ENCODE peak calls at places on chromosome 20, in seven cellular contexts. Z is fibroblast of lung, C is neural progenitor cell, T is astrocyte, R is MM.1S, K is H1, B is GM23248. W is an unnamed sample.

GRCh38 chr20:3045816-3046676 is at the start of gene MRPS26:
- DNase-seq in K (peak), Z (peak), B (peak), T (peak), R (peak), C (peak), W (peak)

GRCh38 chr20:48754269-48754668 is 73.5 kb downstream of the PREX1 start:
- DNase-seq in C (no peak), Z (no peak), B (no peak), R (no peak), K (no peak), T (no peak), W (no peak)

GRCh38 chr20:62020935-62021701 is 44.6 kb downstream of the TAF4 start:
- DNase-seq in Z (peak), B (peak), C (peak), T (peak), R (no peak), K (no peak), W (no peak)

GRCh38 chr20:47196091-47197081 is 160.1 kb downstream of the ZMYND8 start:
- DNase-seq in Z (peak), B (peak), R (peak), T (peak), K (peak), C (peak), W (peak)

GRCh38 chr20:58718729-58719128 is 26.1 kb downstream of the NPEPL1 start:
- DNase-seq in Z (no peak), T (no peak), C (no peak), R (no peak), B (no peak), K (no peak), W (no peak)

GRCh38 chr20:6559791-6560190 is 207.7 kb upstream of the BMP2 start:
- DNase-seq in R (no peak), Z (no peak), T (no peak), K (no peak), B (no peak), C (no peak), W (peak)

GRCh38 chr20:49262444-49262843 is 15.4 kb downstream of the ZNFX1 start:
- DNase-seq in Z (no peak), T (no peak), K (no peak), C (no peak), R (no peak), B (no peak), W (no peak)

GRCh38 chr20:50456452-50457324 is 53.5 kb upstream of the PTPN1 start:
- DNase-seq in R (no peak), T (no peak), B (no peak), K (no peak), C (no peak), Z (no peak), W (no peak)

GRCh38 chr20:53652090-53652858 is 58.6 kb upstream of the ZNF217 start:
- DNase-seq in K (no peak), T (no peak), C (no peak), B (no peak), Z (peak), R (peak), W (no peak)

GRCh38 chr20:56342783-56343182 is 16.0 kb upstream of the FAM210B start:
- DNase-seq in K (no peak), Z (no peak), B (no peak), T (no peak), R (no peak), C (no peak), W (no peak)

GRCh38 chr20:41406896-41407444 is 40.4 kb upstream of the EMILIN3 start:
- DNase-seq in R (no peak), K (no peak), B (no peak), C (no peak), Z (no peak), T (no peak), W (no peak)

GRCh38 chr20:10927011-10927583 is 253.3 kb upstream of the JAG1 start:
- DNase-seq in K (no peak), C (no peak), Z (no peak), T (no peak), R (no peak), B (no peak), W (no peak)

GRCh38 chr20:6583134-6583738 is 184.2 kb upstream of the BMP2 start:
- DNase-seq in Z (peak), B (peak), C (peak), K (peak), T (peak), R (peak), W (peak)

GRCh38 chr20:24490598-24490997 is 21.2 kb downstream of the SYNDIG1 start:
- DNase-seq in Z (no peak), R (no peak), C (no peak), K (no peak), B (no peak), T (no peak), W (no peak)

GRCh38 chr20:23287366-23288190 is 63.0 kb upstream of the NXT1 start:
- DNase-seq in Z (no peak), C (no peak), B (no peak), T (no peak), R (no peak), K (no peak), W (no peak)

GRCh38 chr20:22616551-22616950 is 32.2 kb upstream of the FOXA2 start:
- DNase-seq in K (no peak), B (no peak), T (no peak), C (no peak), Z (no peak), R (no peak), W (no peak)

GRCh38 chr20:11891827-11892521 is 25.7 kb upstream of the BTBD3 start:
- DNase-seq in C (peak), K (no peak), R (peak), T (peak), Z (peak), B (peak), W (peak)

GRCh38 chr20:32052792-32053362 is 835 bp downstream of the HCK start:
- DNase-seq in Z (no peak), T (no peak), R (no peak), K (no peak), C (peak), B (no peak), W (no peak)
- TF ChIP-seq EZH2 in Z (peak), T (no peak), R (no peak), K (no peak), C (no peak), B (peak), W (peak)

GRCh38 chr20:44496976-44497375 is 21.3 kb downstream of the TTPAL start:
- DNase-seq in R (no peak), K (peak), T (peak), C (peak), Z (peak), B (peak), W (peak)
- H3K4me2 ChIP-seq in R (no peak), K (no peak), T (peak), C (no peak), Z (peak), B (peak), W (peak)

GRCh38 chr20:59736366-59736765 is 132.0 kb downstream of the PHACTR3 start:
- DNase-seq in Z (no peak), R (no peak), C (no peak), B (no peak), T (no peak), K (no peak), W (no peak)

GRCh38 chr20:59737073-59737691 is 132.8 kb downstream of the PHACTR3 start:
- DNase-seq in K (no peak), T (no peak), B (no peak), Z (no peak), C (no peak), R (no peak), W (no peak)

GRCh38 chr20:59737816-59738215 is 133.5 kb downstream of the PHACTR3 start:
- DNase-seq in T (no peak), C (no peak), R (no peak), Z (no peak), B (no peak), K (no peak), W (no peak)

GRCh38 chr20:59735486-59735885 is 131.1 kb downstream of the PHACTR3 start:
- DNase-seq in T (no peak), R (no peak), C (no peak), K (no peak), Z (no peak), B (no peak), W (no peak)

DNA sequence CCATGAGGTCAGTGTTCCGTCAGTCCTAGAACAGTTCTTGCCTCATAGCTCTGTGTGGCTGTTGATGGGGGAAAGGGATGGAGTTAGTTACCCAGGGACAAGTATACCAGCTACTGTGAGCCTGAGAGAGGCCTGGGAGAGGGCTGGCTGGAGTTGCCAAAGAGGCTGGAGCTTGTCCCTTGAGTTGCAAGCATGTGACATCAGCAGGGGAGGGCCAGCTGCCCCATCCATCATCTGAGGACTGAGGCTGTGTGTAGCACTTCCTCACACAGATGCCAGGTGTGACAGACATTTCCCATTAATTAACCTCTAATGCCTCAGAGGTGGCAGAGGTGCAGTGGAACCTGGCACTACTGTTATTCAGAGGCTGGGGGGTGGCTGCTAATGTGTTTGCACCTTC is 131.6 kb downstream of the PHACTR3 start:
- DNase-seq in T (no peak), Z (no peak), K (no peak), C (no peak), R (no peak), B (no peak), W (no peak)
- H3K9ac ChIP-seq in T (no peak), Z (no peak), K (no peak), C (no peak), R (no peak), B (no peak), W (no peak)

DNA sequence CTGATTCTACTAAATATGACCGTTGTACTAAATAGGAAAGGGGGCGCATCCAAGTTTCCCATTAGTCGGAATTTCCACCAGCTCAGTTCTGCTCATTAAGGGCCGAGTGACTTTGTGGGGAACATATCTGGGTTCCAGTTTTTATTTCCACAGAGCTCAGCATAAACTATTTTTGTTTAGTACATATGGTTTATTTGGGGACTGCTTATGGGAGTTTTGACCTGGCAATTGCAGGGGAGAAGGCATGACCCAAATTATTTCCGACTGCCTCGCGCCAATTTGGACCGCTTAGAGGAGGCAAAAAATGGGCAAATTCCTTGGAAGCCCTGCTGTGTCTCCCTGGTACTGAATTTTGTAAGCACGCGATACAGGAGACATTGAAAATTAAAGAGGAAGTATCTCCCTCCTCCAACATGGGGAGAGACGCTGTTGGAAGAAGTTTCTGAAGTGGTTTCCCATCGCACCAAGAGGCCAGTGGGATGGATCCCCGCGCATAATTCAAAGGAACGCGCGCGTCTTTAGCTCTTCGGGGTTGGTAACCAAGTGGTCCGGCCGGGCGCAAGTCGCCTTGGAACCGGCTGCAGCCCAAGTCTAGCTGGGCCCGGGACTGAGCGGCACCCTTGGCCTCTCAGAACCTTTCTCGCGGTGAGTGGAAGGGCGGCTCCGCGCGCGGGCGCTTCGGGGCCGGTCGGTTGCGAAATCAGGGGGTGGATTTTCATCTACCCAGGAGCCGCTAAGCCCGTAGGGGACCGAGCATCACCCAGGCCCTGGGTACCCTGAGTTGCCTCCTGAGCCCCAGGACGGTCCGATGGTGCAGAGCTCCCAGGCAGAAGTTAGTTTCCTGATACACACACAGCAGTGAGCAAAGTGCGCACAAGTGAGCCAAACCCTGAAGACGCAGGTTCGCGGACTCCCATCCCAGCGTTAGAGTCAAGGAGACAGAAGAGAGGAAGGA is 6.3 kb downstream of the NKX2-2 start:
- DNase-seq in C (peak), T (no peak), Z (no peak), R (no peak), B (no peak), K (no peak), W (no peak)
- TF ChIP-seq EZH2 in C (peak), T (peak), Z (peak), R (no peak), B (peak), K (peak), W (peak)